ENCODE peak calls at places on chromosomes 6 and 20, in eight cellular contexts. One of them, this sample, is unnamed.

GRCh38 chr6:100538086-100538485 is 73.4 kb upstream of the SIM1 start:
- DNase-seq in activated CD4-positive, alpha-beta T cell treated with anti-CD3 and anti-CD28 coated beads, Interleukin-2, amount 10 ng/mL, durations not matched to agents 24 days and 14 days: no peak
- DNase-seq in mucosa of gallbladder: no peak
- DNase-seq in effector CD4-positive, alpha-beta T cell: no peak
- DNase-seq in fibroblast of the conjunctiva: no peak
- DNase-seq in neural crest cell: no peak
- DNase-seq in GM06990: no peak
- DNase-seq in heart left ventricle: no peak
- DNase-seq in this sample: no peak

GRCh38 chr6:48671506-48671905 is 560.5 kb upstream of the PTCHD4 start:
- DNase-seq in GM06990: no peak
- DNase-seq in mucosa of gallbladder: no peak
- DNase-seq in activated CD4-positive, alpha-beta T cell treated with anti-CD3 and anti-CD28 coated beads, Interleukin-2, amount 10 ng/mL, durations not matched to agents 24 days and 14 days: no peak
- DNase-seq in effector CD4-positive, alpha-beta T cell: no peak
- DNase-seq in heart left ventricle: no peak
- DNase-seq in neural crest cell: no peak
- DNase-seq in fibroblast of the conjunctiva: peak; percentile 8
- DNase-seq in this sample: no peak

GRCh38 chr6:110358536-110359148 is 493 bp upstream of the METTL24 start:
- DNase-seq in fibroblast of the conjunctiva: no peak
- DNase-seq in GM06990: no peak
- DNase-seq in activated CD4-positive, alpha-beta T cell treated with anti-CD3 and anti-CD28 coated beads, Interleukin-2, amount 10 ng/mL, durations not matched to agents 24 days and 14 days: no peak
- DNase-seq in effector CD4-positive, alpha-beta T cell: no peak
- DNase-seq in mucosa of gallbladder: no peak
- DNase-seq in neural crest cell: no peak
- DNase-seq in heart left ventricle: no peak
- DNase-seq in this sample: no peak

GRCh38 chr6:132392792-132393191 is 8.5 kb downstream of the MOXD1 start:
- DNase-seq in effector CD4-positive, alpha-beta T cell: no peak
- DNase-seq in heart left ventricle: no peak
- DNase-seq in fibroblast of the conjunctiva: no peak
- DNase-seq in activated CD4-positive, alpha-beta T cell treated with anti-CD3 and anti-CD28 coated beads, Interleukin-2, amount 10 ng/mL, durations not matched to agents 24 days and 14 days: no peak
- DNase-seq in mucosa of gallbladder: no peak
- DNase-seq in GM06990: no peak
- DNase-seq in neural crest cell: no peak
- DNase-seq in this sample: no peak

GRCh38 chr6:13417431-13417830 is 70.0 kb downstream of the GFOD1 start:
- DNase-seq in effector CD4-positive, alpha-beta T cell: no peak
- DNase-seq in activated CD4-positive, alpha-beta T cell treated with anti-CD3 and anti-CD28 coated beads, Interleukin-2, amount 10 ng/mL, durations not matched to agents 24 days and 14 days: no peak
- DNase-seq in mucosa of gallbladder: no peak
- DNase-seq in heart left ventricle: no peak
- DNase-seq in neural crest cell: no peak
- DNase-seq in fibroblast of the conjunctiva: no peak
- DNase-seq in GM06990: no peak
- DNase-seq in this sample: no peak

GRCh38 chr6:44133003-44133931 is 5.9 kb downstream of the TMEM63B start:
- DNase-seq in GM06990: no peak
- DNase-seq in activated CD4-positive, alpha-beta T cell treated with anti-CD3 and anti-CD28 coated beads, Interleukin-2, amount 10 ng/mL, durations not matched to agents 24 days and 14 days: no peak
- DNase-seq in effector CD4-positive, alpha-beta T cell: no peak
- DNase-seq in mucosa of gallbladder: peak; percentile 56
- DNase-seq in fibroblast of the conjunctiva: peak; percentile 45
- DNase-seq in heart left ventricle: peak; percentile 63
- DNase-seq in neural crest cell: peak; percentile 45
- DNase-seq in this sample: no peak

GRCh38 chr20:56752274-56752673 is 123.2 kb downstream of the TFAP2C start:
- DNase-seq in activated CD4-positive, alpha-beta T cell treated with anti-CD3 and anti-CD28 coated beads, Interleukin-2, amount 10 ng/mL, durations not matched to agents 24 days and 14 days: no peak
- DNase-seq in GM06990: no peak
- DNase-seq in fibroblast of the conjunctiva: no peak
- DNase-seq in heart left ventricle: no peak
- DNase-seq in effector CD4-positive, alpha-beta T cell: no peak
- DNase-seq in neural crest cell: no peak
- DNase-seq in mucosa of gallbladder: no peak
- DNase-seq in this sample: no peak

GRCh38 chr6:42369568-42369967 is 82.2 kb downstream of the TRERF1 start:
- DNase-seq in heart left ventricle: no peak
- DNase-seq in activated CD4-positive, alpha-beta T cell treated with anti-CD3 and anti-CD28 coated beads, Interleukin-2, amount 10 ng/mL, durations not matched to agents 24 days and 14 days: no peak
- DNase-seq in neural crest cell: no peak
- DNase-seq in fibroblast of the conjunctiva: no peak
- DNase-seq in mucosa of gallbladder: no peak
- DNase-seq in effector CD4-positive, alpha-beta T cell: no peak
- DNase-seq in GM06990: peak; percentile 43
- DNase-seq in this sample: no peak

GRCh38 chr6:41648921-41649320 is 10.7 kb downstream of the MDFI start:
- DNase-seq in fibroblast of the conjunctiva: no peak
- DNase-seq in mucosa of gallbladder: no peak
- DNase-seq in effector CD4-positive, alpha-beta T cell: no peak
- DNase-seq in activated CD4-positive, alpha-beta T cell treated with anti-CD3 and anti-CD28 coated beads, Interleukin-2, amount 10 ng/mL, durations not matched to agents 24 days and 14 days: no peak
- DNase-seq in neural crest cell: no peak
- DNase-seq in GM06990: no peak
- DNase-seq in heart left ventricle: no peak
- DNase-seq in this sample: no peak

GRCh38 chr6:32148289-32148688 is 3.5 kb downstream of the PRRT1 start:
- DNase-seq in effector CD4-positive, alpha-beta T cell: no peak
- DNase-seq in neural crest cell: no peak
- DNase-seq in activated CD4-positive, alpha-beta T cell treated with anti-CD3 and anti-CD28 coated beads, Interleukin-2, amount 10 ng/mL, durations not matched to agents 24 days and 14 days: no peak
- DNase-seq in GM06990: no peak
- DNase-seq in heart left ventricle: no peak
- DNase-seq in fibroblast of the conjunctiva: no peak
- DNase-seq in mucosa of gallbladder: no peak
- DNase-seq in this sample: no peak

GRCh38 chr20:20217626-20218025 is 150.3 kb upstream of the INSM1 start:
- DNase-seq in mucosa of gallbladder: no peak
- DNase-seq in neural crest cell: no peak
- DNase-seq in heart left ventricle: no peak
- DNase-seq in effector CD4-positive, alpha-beta T cell: no peak
- DNase-seq in GM06990: no peak
- DNase-seq in activated CD4-positive, alpha-beta T cell treated with anti-CD3 and anti-CD28 coated beads, Interleukin-2, amount 10 ng/mL, durations not matched to agents 24 days and 14 days: no peak
- DNase-seq in fibroblast of the conjunctiva: no peak
- DNase-seq in this sample: no peak

GRCh38 chr20:24102749-24103148 is 114.2 kb upstream of the GGTLC1 start:
- DNase-seq in effector CD4-positive, alpha-beta T cell: no peak
- DNase-seq in GM06990: no peak
- DNase-seq in fibroblast of the conjunctiva: no peak
- DNase-seq in activated CD4-positive, alpha-beta T cell treated with anti-CD3 and anti-CD28 coated beads, Interleukin-2, amount 10 ng/mL, durations not matched to agents 24 days and 14 days: no peak
- DNase-seq in heart left ventricle: no peak
- DNase-seq in mucosa of gallbladder: no peak
- DNase-seq in neural crest cell: no peak
- DNase-seq in this sample: no peak

GRCh38 chr6:165616116-165616515 is 46.9 kb downstream of the PDE10A start:
- DNase-seq in fibroblast of the conjunctiva: peak; percentile 1
- DNase-seq in effector CD4-positive, alpha-beta T cell: no peak
- DNase-seq in GM06990: no peak
- DNase-seq in activated CD4-positive, alpha-beta T cell treated with anti-CD3 and anti-CD28 coated beads, Interleukin-2, amount 10 ng/mL, durations not matched to agents 24 days and 14 days: no peak
- DNase-seq in heart left ventricle: peak; percentile 52
- DNase-seq in neural crest cell: no peak
- DNase-seq in mucosa of gallbladder: no peak
- DNase-seq in this sample: no peak

GRCh38 chr6:677919-678318 is 15.0 kb downstream of the EXOC2 start:
- DNase-seq in fibroblast of the conjunctiva: no peak
- DNase-seq in mucosa of gallbladder: no peak
- DNase-seq in activated CD4-positive, alpha-beta T cell treated with anti-CD3 and anti-CD28 coated beads, Interleukin-2, amount 10 ng/mL, durations not matched to agents 24 days and 14 days: peak; percentile 35
- DNase-seq in heart left ventricle: no peak
- DNase-seq in effector CD4-positive, alpha-beta T cell: no peak
- DNase-seq in GM06990: no peak
- DNase-seq in neural crest cell: no peak
- DNase-seq in this sample: no peak

GRCh38 chr20:4225778-4226177 is 210.4 kb upstream of the RNF24 start:
- DNase-seq in effector CD4-positive, alpha-beta T cell: no peak
- DNase-seq in fibroblast of the conjunctiva: peak; percentile 79
- DNase-seq in activated CD4-positive, alpha-beta T cell treated with anti-CD3 and anti-CD28 coated beads, Interleukin-2, amount 10 ng/mL, durations not matched to agents 24 days and 14 days: no peak
- DNase-seq in GM06990: no peak
- DNase-seq in neural crest cell: no peak
- DNase-seq in heart left ventricle: peak; percentile 53
- DNase-seq in mucosa of gallbladder: no peak
- DNase-seq in this sample: no peak

GRCh38 chr6:134267917-134268361 is 50.0 kb downstream of the SGK1 start:
- DNase-seq in mucosa of gallbladder: no peak
- DNase-seq in fibroblast of the conjunctiva: no peak
- DNase-seq in GM06990: no peak
- DNase-seq in neural crest cell: peak; percentile 35
- DNase-seq in effector CD4-positive, alpha-beta T cell: no peak
- DNase-seq in activated CD4-positive, alpha-beta T cell treated with anti-CD3 and anti-CD28 coated beads, Interleukin-2, amount 10 ng/mL, durations not matched to agents 24 days and 14 days: no peak
- DNase-seq in heart left ventricle: peak; percentile 60
- DNase-seq in this sample: peak; percentile 57

GRCh38 chr6:54588176-54588575 is 258.4 kb upstream of the FAM83B start:
- DNase-seq in activated CD4-positive, alpha-beta T cell treated with anti-CD3 and anti-CD28 coated beads, Interleukin-2, amount 10 ng/mL, durations not matched to agents 24 days and 14 days: no peak
- DNase-seq in fibroblast of the conjunctiva: no peak
- DNase-seq in GM06990: no peak
- DNase-seq in neural crest cell: no peak
- DNase-seq in effector CD4-positive, alpha-beta T cell: no peak
- DNase-seq in mucosa of gallbladder: no peak
- DNase-seq in heart left ventricle: no peak
- DNase-seq in this sample: no peak

GRCh38 chr6:46781478-46782378 is 11.5 kb upstream of the MEP1A start:
- DNase-seq in effector CD4-positive, alpha-beta T cell: no peak
- DNase-seq in mucosa of gallbladder: peak; percentile 58
- DNase-seq in activated CD4-positive, alpha-beta T cell treated with anti-CD3 and anti-CD28 coated beads, Interleukin-2, amount 10 ng/mL, durations not matched to agents 24 days and 14 days: peak; percentile 63
- DNase-seq in neural crest cell: peak; percentile 50
- DNase-seq in fibroblast of the conjunctiva: peak; percentile 46
- DNase-seq in GM06990: peak; percentile 9
- DNase-seq in heart left ventricle: peak; percentile 52
- DNase-seq in this sample: no peak

GRCh38 chr20:49938173-49939163 is 2.3 kb downstream of the RNF114 start:
- DNase-seq in mucosa of gallbladder: peak; percentile 35
- DNase-seq in neural crest cell: no peak
- DNase-seq in effector CD4-positive, alpha-beta T cell: no peak
- DNase-seq in activated CD4-positive, alpha-beta T cell treated with anti-CD3 and anti-CD28 coated beads, Interleukin-2, amount 10 ng/mL, durations not matched to agents 24 days and 14 days: no peak
- DNase-seq in heart left ventricle: peak; percentile 68
- DNase-seq in fibroblast of the conjunctiva: peak; percentile 51
- DNase-seq in GM06990: no peak
- DNase-seq in this sample: no peak

GRCh38 chr6:110566346-110567125 is 90.1 kb upstream of the SLC22A16 start:
- DNase-seq in effector CD4-positive, alpha-beta T cell: no peak
- DNase-seq in activated CD4-positive, alpha-beta T cell treated with anti-CD3 and anti-CD28 coated beads, Interleukin-2, amount 10 ng/mL, durations not matched to agents 24 days and 14 days: no peak
- DNase-seq in neural crest cell: no peak
- DNase-seq in mucosa of gallbladder: peak; percentile 88
- DNase-seq in GM06990: no peak
- DNase-seq in fibroblast of the conjunctiva: no peak
- DNase-seq in heart left ventricle: no peak
- DNase-seq in this sample: no peak

GRCh38 chr20:61941721-61942405 is 123.8 kb downstream of the TAF4 start:
- DNase-seq in heart left ventricle: no peak
- DNase-seq in GM06990: no peak
- DNase-seq in neural crest cell: no peak
- DNase-seq in mucosa of gallbladder: no peak
- DNase-seq in activated CD4-positive, alpha-beta T cell treated with anti-CD3 and anti-CD28 coated beads, Interleukin-2, amount 10 ng/mL, durations not matched to agents 24 days and 14 days: no peak
- DNase-seq in fibroblast of the conjunctiva: no peak
- DNase-seq in effector CD4-positive, alpha-beta T cell: no peak
- DNase-seq in this sample: no peak

GRCh38 chr20:52824494-52825216 is 147.5 kb upstream of the TSHZ2 start:
- DNase-seq in fibroblast of the conjunctiva: no peak
- DNase-seq in mucosa of gallbladder: no peak
- DNase-seq in effector CD4-positive, alpha-beta T cell: no peak
- DNase-seq in neural crest cell: no peak
- DNase-seq in heart left ventricle: no peak
- DNase-seq in activated CD4-positive, alpha-beta T cell treated with anti-CD3 and anti-CD28 coated beads, Interleukin-2, amount 10 ng/mL, durations not matched to agents 24 days and 14 days: no peak
- DNase-seq in GM06990: no peak
- DNase-seq in this sample: no peak

GRCh38 chr6:55868910-55869479 is 6.4 kb downstream of the BMP5 start:
- DNase-seq in neural crest cell: no peak
- DNase-seq in mucosa of gallbladder: no peak
- DNase-seq in effector CD4-positive, alpha-beta T cell: no peak
- DNase-seq in fibroblast of the conjunctiva: no peak
- DNase-seq in heart left ventricle: no peak
- DNase-seq in activated CD4-positive, alpha-beta T cell treated with anti-CD3 and anti-CD28 coated beads, Interleukin-2, amount 10 ng/mL, durations not matched to agents 24 days and 14 days: peak; percentile 56
- DNase-seq in GM06990: peak; percentile 68
- DNase-seq in this sample: no peak

GRCh38 chr6:140071601-140072062 is 697.2 kb upstream of the CITED2 start:
- DNase-seq in mucosa of gallbladder: no peak
- DNase-seq in effector CD4-positive, alpha-beta T cell: no peak
- DNase-seq in GM06990: no peak
- DNase-seq in neural crest cell: no peak
- DNase-seq in fibroblast of the conjunctiva: no peak
- DNase-seq in activated CD4-positive, alpha-beta T cell treated with anti-CD3 and anti-CD28 coated beads, Interleukin-2, amount 10 ng/mL, durations not matched to agents 24 days and 14 days: no peak
- DNase-seq in heart left ventricle: no peak
- DNase-seq in this sample: no peak

GRCh38 chr6:118725944-118726343 is 74.6 kb upstream of the CEP85L start:
- DNase-seq in fibroblast of the conjunctiva: no peak
- DNase-seq in mucosa of gallbladder: no peak
- DNase-seq in heart left ventricle: no peak
- DNase-seq in neural crest cell: no peak
- DNase-seq in effector CD4-positive, alpha-beta T cell: peak; percentile 48
- DNase-seq in activated CD4-positive, alpha-beta T cell treated with anti-CD3 and anti-CD28 coated beads, Interleukin-2, amount 10 ng/mL, durations not matched to agents 24 days and 14 days: peak; percentile 82
- DNase-seq in GM06990: no peak
- DNase-seq in this sample: no peak

GRCh38 chr6:6918216-6918983 is 189.4 kb upstream of the RREB1 start:
- DNase-seq in neural crest cell: no peak
- DNase-seq in mucosa of gallbladder: no peak
- DNase-seq in activated CD4-positive, alpha-beta T cell treated with anti-CD3 and anti-CD28 coated beads, Interleukin-2, amount 10 ng/mL, durations not matched to agents 24 days and 14 days: peak; percentile 81
- DNase-seq in heart left ventricle: no peak
- DNase-seq in fibroblast of the conjunctiva: peak; percentile 32
- DNase-seq in effector CD4-positive, alpha-beta T cell: no peak
- DNase-seq in GM06990: peak; percentile 66
- DNase-seq in this sample: no peak

GRCh38 chr6:3822747-3823445 is 26.3 kb upstream of the FAM50B start:
- DNase-seq in activated CD4-positive, alpha-beta T cell treated with anti-CD3 and anti-CD28 coated beads, Interleukin-2, amount 10 ng/mL, durations not matched to agents 24 days and 14 days: no peak
- DNase-seq in heart left ventricle: no peak
- DNase-seq in GM06990: no peak
- DNase-seq in effector CD4-positive, alpha-beta T cell: no peak
- DNase-seq in neural crest cell: no peak
- DNase-seq in fibroblast of the conjunctiva: no peak
- DNase-seq in mucosa of gallbladder: peak; percentile 17
- DNase-seq in this sample: no peak

GRCh38 chr6:34657037-34657306 is 39.6 kb downstream of the ILRUN start:
- DNase-seq in mucosa of gallbladder: no peak
- DNase-seq in neural crest cell: no peak
- DNase-seq in GM06990: no peak
- DNase-seq in fibroblast of the conjunctiva: peak; percentile 67
- DNase-seq in heart left ventricle: no peak
- DNase-seq in activated CD4-positive, alpha-beta T cell treated with anti-CD3 and anti-CD28 coated beads, Interleukin-2, amount 10 ng/mL, durations not matched to agents 24 days and 14 days: no peak
- DNase-seq in effector CD4-positive, alpha-beta T cell: no peak
- DNase-seq in this sample: no peak

GRCh38 chr20:10474606-10475184 is 39.6 kb downstream of the SLX4IP start:
- DNase-seq in effector CD4-positive, alpha-beta T cell: no peak
- DNase-seq in fibroblast of the conjunctiva: no peak
- DNase-seq in heart left ventricle: peak; percentile 34
- DNase-seq in GM06990: no peak
- DNase-seq in activated CD4-positive, alpha-beta T cell treated with anti-CD3 and anti-CD28 coated beads, Interleukin-2, amount 10 ng/mL, durations not matched to agents 24 days and 14 days: no peak
- DNase-seq in neural crest cell: no peak
- DNase-seq in mucosa of gallbladder: peak; percentile 15
- DNase-seq in this sample: no peak

GRCh38 chr20:50146732-50147662 is 6.5 kb downstream of the PEDS1 start:
- DNase-seq in effector CD4-positive, alpha-beta T cell: peak; percentile 70
- DNase-seq in neural crest cell: no peak
- DNase-seq in mucosa of gallbladder: peak; percentile 62
- DNase-seq in activated CD4-positive, alpha-beta T cell treated with anti-CD3 and anti-CD28 coated beads, Interleukin-2, amount 10 ng/mL, durations not matched to agents 24 days and 14 days: peak; percentile 93
- DNase-seq in fibroblast of the conjunctiva: no peak
- DNase-seq in GM06990: peak; percentile 63
- DNase-seq in heart left ventricle: no peak
- DNase-seq in this sample: no peak

GRCh38 chr6:151962246-151962846 is 154.9 kb downstream of the ESR1 start:
- DNase-seq in GM06990: no peak
- DNase-seq in effector CD4-positive, alpha-beta T cell: no peak
- DNase-seq in fibroblast of the conjunctiva: no peak
- DNase-seq in activated CD4-positive, alpha-beta T cell treated with anti-CD3 and anti-CD28 coated beads, Interleukin-2, amount 10 ng/mL, durations not matched to agents 24 days and 14 days: peak; percentile 70
- DNase-seq in heart left ventricle: no peak
- DNase-seq in neural crest cell: no peak
- DNase-seq in mucosa of gallbladder: no peak
- DNase-seq in this sample: no peak